ENCODE peak calls at places on chromosomes 2 and 18, in seven cellular contexts. G is A549, M is fibroblast of pulmonary artery, E is esophagus muscularis mucosa, P is omental fat pad, I is body of pancreas, Y is astrocyte of the spinal cord. D is an unnamed sample.

GRCh38 chr18:63588869-63589268 is 1.7 kb downstream of the SERPINB13 start:
- DNase-seq in P (no peak), Y (no peak), G (no peak), E (no peak), M (no peak), I (no peak), D (no peak)

GRCh38 chr2:67393237-67393636 is 3.9 kb upstream of the ETAA1 start:
- DNase-seq in M (no peak), Y (no peak), P (no peak), E (no peak), G (no peak), I (no peak), D (no peak)

GRCh38 chr2:112187805-112188596 is 49.8 kb downstream of the FBLN7 start:
- DNase-seq in P (no peak), G (no peak), M (peak), I (no peak), E (peak), Y (no peak), D (no peak)

GRCh38 chr2:96391828-96392200 is 56.2 kb downstream of the NCAPH start:
- DNase-seq in M (no peak), G (no peak), E (no peak), I (no peak), P (no peak), Y (no peak), D (no peak)

GRCh38 chr2:191195021-191195420 is 44.2 kb upstream of the STAT4 start:
- DNase-seq in G (no peak), P (no peak), E (peak), M (no peak), Y (no peak), I (no peak), D (no peak)

GRCh38 chr2:38191516-38191915 is 115.6 kb upstream of the CYP1B1 start:
- DNase-seq in P (no peak), Y (no peak), M (no peak), G (no peak), E (no peak), I (no peak), D (no peak)

GRCh38 chr2:32264422-32265149 is at the start of gene NLRC4:
- DNase-seq in I (no peak), P (no peak), G (no peak), M (no peak), Y (no peak), E (no peak), D (no peak)

GRCh38 chr2:219547621-219548020 is 3.8 kb downstream of the TMEM198 start:
- DNase-seq in G (no peak), P (no peak), Y (no peak), M (no peak), E (no peak), I (peak), D (no peak)

GRCh38 chr2:190887089-190887488 is 6.5 kb downstream of the GLS start:
- DNase-seq in P (no peak), I (no peak), E (no peak), M (no peak), G (peak), Y (no peak), D (no peak)

GRCh38 chr18:63365909-63366269 is 1.1 kb downstream of the KDSR start:
- DNase-seq in E (no peak), G (peak), I (no peak), P (no peak), Y (no peak), M (peak), D (no peak)

GRCh38 chr2:169069341-169069740 is at the start of gene DHRS9:
- DNase-seq in P (no peak), M (peak), I (no peak), E (no peak), Y (peak), G (peak), D (peak)

GRCh38 chr2:241051578-241052487 is 50.3 kb downstream of the MTERF4 start:
- DNase-seq in M (no peak), E (no peak), I (peak), G (no peak), P (no peak), Y (no peak), D (no peak)

GRCh38 chr2:119256574-119256921 is 32.9 kb downstream of the STEAP3 start:
- DNase-seq in E (no peak), G (no peak), I (no peak), M (no peak), Y (no peak), P (no peak), D (no peak)

GRCh38 chr2:216424305-216424704 is 12.0 kb downstream of the SMARCAL1 start:
- DNase-seq in E (no peak), I (no peak), M (no peak), P (no peak), Y (no peak), G (no peak), D (no peak)

GRCh38 chr2:63537306-63537705 is 51.0 kb downstream of the WDPCP start:
- DNase-seq in E (no peak), G (no peak), M (no peak), I (no peak), Y (peak), P (no peak), D (no peak)

DNA sequence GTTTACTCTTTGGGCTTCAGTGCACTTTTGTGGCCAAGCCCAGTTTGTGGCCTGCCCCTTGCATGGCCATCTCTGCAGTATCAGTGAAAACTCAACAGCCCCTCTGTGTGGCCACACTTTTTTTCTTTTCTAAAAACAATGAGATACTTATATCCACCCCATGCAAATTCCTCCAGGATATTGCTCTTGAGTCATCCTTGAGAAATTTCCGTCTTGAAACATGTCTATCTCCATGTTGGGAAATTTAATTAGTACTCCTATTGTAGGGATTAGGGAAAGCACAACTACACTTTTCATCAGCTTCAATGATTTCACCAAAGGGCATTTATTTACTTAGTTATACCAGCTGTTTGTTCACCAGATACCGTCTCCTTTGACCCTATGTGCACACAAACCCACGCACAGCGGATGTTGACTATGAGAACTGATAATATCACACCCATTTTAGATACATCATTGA is 993.1 kb downstream of the TSN start:
- DNase-seq in M (peak), E (no peak), G (no peak), I (no peak), P (no peak), Y (peak), D (peak)
- TF ChIP-seq CTCF in M (peak), E (no peak), G (no peak), I (no peak), P (no peak), Y (no peak), D (no peak)

DNA sequence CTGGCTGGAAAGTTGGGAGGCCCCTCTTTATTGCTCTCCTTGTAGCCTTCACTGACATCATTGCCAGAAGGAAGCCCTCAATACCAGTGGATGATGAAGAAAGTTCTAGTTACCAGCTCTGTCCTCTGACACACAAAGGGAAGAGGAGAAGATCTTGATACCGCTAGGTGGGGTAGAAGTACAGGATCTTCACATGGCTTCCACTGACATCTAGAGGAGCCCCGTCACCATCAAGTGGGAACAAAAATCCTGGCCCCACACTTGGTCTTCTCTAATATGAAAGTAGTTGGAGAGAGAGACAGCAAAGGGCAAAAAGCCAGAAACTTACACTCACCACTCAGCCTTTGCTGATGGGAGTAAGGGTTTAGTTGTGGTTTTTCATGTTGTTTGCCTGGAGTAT is 12.4 kb downstream of the XIRP2 start:
- DNase-seq in I (no peak), M (peak), Y (peak), E (no peak), P (no peak), G (no peak), D (peak)
- TF ChIP-seq CTCF in I (peak), M (peak), Y (peak), E (no peak), P (no peak), G (no peak), D (no peak)

GRCh38 chr18:23236876-23237468 is 101.7 kb downstream of the CABLES1 start:
- DNase-seq in I (no peak), Y (no peak), G (no peak), P (no peak), M (no peak), E (no peak), D (no peak)
- TF ChIP-seq CTCF in I (no peak), Y (no peak), G (no peak), P (no peak), M (no peak), E (no peak), D (no peak)

DNA sequence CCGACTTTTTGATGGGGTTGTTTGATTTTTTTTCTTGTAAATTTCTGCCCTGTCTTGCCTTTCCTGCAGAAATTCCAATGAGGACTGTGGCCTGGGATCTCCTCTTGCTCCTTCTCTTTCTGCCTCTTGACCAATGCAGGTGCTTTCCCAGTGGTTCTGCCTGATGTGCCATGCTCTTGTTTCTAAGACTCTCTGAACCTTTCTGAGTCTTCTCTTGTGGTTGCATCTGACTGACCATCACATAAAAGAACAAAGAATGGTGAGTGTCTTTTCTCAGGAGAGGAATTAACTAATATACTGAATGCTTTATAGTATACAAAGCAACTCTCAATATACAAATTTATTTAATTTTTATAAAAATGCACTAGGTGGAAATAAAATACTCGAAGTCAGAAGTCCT is 424.6 kb downstream of the TRIB2 start:
- DNase-seq in Y (no peak), M (no peak), E (no peak), G (no peak), P (no peak), I (no peak), D (no peak)
- TF ChIP-seq CTCF in Y (no peak), M (no peak), E (no peak), G (no peak), P (no peak), I (no peak), D (no peak)

DNA sequence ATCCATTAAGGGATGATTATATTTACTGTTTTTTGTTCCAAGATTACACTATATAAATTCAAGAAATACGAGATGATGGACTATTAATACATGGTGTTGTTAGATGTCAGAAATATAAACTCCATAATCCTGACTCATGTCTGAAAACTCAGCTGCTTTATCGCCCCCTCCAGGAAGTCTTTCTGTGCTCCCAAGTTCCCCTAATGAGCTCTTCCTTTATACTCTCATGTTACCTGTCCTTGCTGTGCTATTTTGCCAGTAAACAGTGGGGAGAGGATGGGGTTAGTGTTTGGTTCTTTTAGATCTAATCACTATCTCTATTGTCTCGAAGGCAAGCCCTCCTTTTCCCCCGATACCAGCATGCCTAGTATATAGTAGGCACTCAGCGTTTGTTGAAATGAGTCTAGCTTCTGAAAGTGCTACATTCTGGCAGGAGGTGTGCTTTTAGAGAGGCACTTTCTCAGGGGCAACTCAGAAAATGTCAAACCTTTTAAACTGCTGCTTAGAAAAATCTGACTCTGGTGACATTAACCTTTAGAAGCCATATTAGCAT is 21.4 kb upstream of the BARD1 start:
- DNase-seq in E (no peak), M (peak), P (no peak), Y (peak), I (no peak), G (no peak), D (no peak)
- TF ChIP-seq CTCF in E (no peak), M (peak), P (no peak), Y (peak), I (peak), G (peak), D (peak)

GRCh38 chr18:36572135-36572856 is 256.5 kb downstream of the TPGS2 start:
- DNase-seq in Y (peak), P (no peak), G (peak), I (peak), M (peak), E (peak), D (peak)
- TF ChIP-seq CTCF in Y (peak), P (no peak), G (peak), I (peak), M (peak), E (peak), D (peak)

GRCh38 chr18:32358075-32358474 is 112.6 kb downstream of the GAREM1 start:
- DNase-seq in E (no peak), M (no peak), P (no peak), I (no peak), Y (no peak), G (no peak), D (no peak)
- TF ChIP-seq CTCF in E (no peak), M (no peak), P (no peak), I (peak), Y (no peak), G (no peak), D (no peak)